ENCODE peak calls at places on chromosome 11, in six cellular contexts. O is mesenchymal stem cell, K is H9, J is H1, P is IMR-90, Z is trophoblast cell. A is an unnamed sample.

GRCh38 chr11:99376463-99376862 is 355.7 kb downstream of the CNTN5 start:
- DNase-seq in J (no peak), O (no peak), K (no peak), P (no peak), Z (no peak), A (no peak)

GRCh38 chr11:6273188-6273587 is 13.6 kb downstream of the CCKBR start:
- DNase-seq in K (no peak), O (no peak), J (no peak), P (no peak), Z (no peak), A (no peak)

GRCh38 chr11:19970944-19971343 is 189.3 kb downstream of the DBX1 start:
- DNase-seq in K (no peak), J (no peak), O (no peak), Z (no peak), P (no peak), A (no peak)

GRCh38 chr11:67406969-67407699 is 3.3 kb downstream of the TBC1D10C start:
- DNase-seq in P (no peak), J (no peak), O (no peak), Z (no peak), K (no peak), A (no peak)

GRCh38 chr11:100942016-100942415 is 187.6 kb downstream of the PGR start:
- DNase-seq in K (no peak), P (peak; percentile 45), O (peak; percentile 18), J (no peak), Z (no peak), A (no peak)

GRCh38 chr11:122869622-122870021 is 12.9 kb upstream of the JHY start:
- DNase-seq in O (no peak), J (no peak), Z (peak; percentile 37), K (no peak), P (no peak), A (no peak)

GRCh38 chr11:71065794-71066193 is 186.6 kb downstream of the SHANK2 start:
- DNase-seq in J (no peak), P (no peak), K (no peak), Z (no peak), O (no peak), A (no peak)

GRCh38 chr11:11421509-11421908 is 68.5 kb upstream of the CSNK2A3 start:
- DNase-seq in K (no peak), J (no peak), O (no peak), P (no peak), Z (no peak), A (no peak)

GRCh38 chr11:120959189-120959588 is 64.7 kb upstream of the TBCEL start:
- DNase-seq in J (no peak), O (no peak), K (no peak), Z (no peak), P (no peak), A (no peak)

GRCh38 chr11:70076461-70076931 is 1.6 kb upstream of the ANO1 start:
- DNase-seq in J (no peak), K (no peak), Z (no peak), P (no peak), O (peak; percentile 58), A (no peak)

GRCh38 chr11:94544582-94544831 is 786 bp downstream of the FUT4 start:
- DNase-seq in P (no peak), J (no peak), O (no peak), Z (no peak), K (no peak), A (no peak)

GRCh38 chr11:844693-845644 is 2.3 kb downstream of the TSPAN4 start:
- DNase-seq in P (peak; percentile 87), Z (no peak), O (peak; percentile 87), J (peak; percentile 89), K (peak; percentile 94), A (no peak)

GRCh38 chr11:67409781-67410368 is 5.6 kb upstream of the CARNS1 start:
- DNase-seq in O (no peak), K (peak; percentile 93), P (no peak), J (peak; percentile 80), Z (no peak), A (no peak)

GRCh38 chr11:85431319-85431718 is 195.8 kb downstream of the DLG2 start:
- DNase-seq in Z (no peak), K (no peak), J (no peak), O (no peak), P (no peak), A (no peak)

GRCh38 chr11:10050561-10050960 is 243.5 kb downstream of the SBF2 start:
- DNase-seq in Z (no peak), P (peak; percentile 59), K (no peak), O (peak; percentile 21), J (no peak), A (no peak)

GRCh38 chr11:70270877-70271634 is 566 bp downstream of the PPFIA1 start:
- DNase-seq in O (peak; percentile 70), J (peak; percentile 68), K (peak; percentile 53), Z (peak; percentile 12), P (peak; percentile 65), A (peak; percentile 51)

GRCh38 chr11:69874984-69875673 is 55.9 kb upstream of the FGF3 start:
- DNase-seq in K (peak; percentile 25), P (no peak), Z (no peak), J (peak; percentile 41), O (no peak), A (no peak)

GRCh38 chr11:17766590-17766989 is 32.0 kb downstream of the KCNC1 start:
- DNase-seq in P (no peak), K (peak; percentile 66), J (no peak), Z (no peak), O (no peak), A (no peak)

GRCh38 chr11:72239849-72240460 is 4.0 kb downstream of the PHOX2A start:
- DNase-seq in K (peak; percentile 43), Z (no peak), O (no peak), P (no peak), J (peak; percentile 73), A (no peak)

GRCh38 chr11:59135648-59136461 is 6.8 kb upstream of the FAM111A start:
- DNase-seq in K (peak; percentile 86), O (peak; percentile 74), J (peak; percentile 99), P (peak; percentile 66), Z (peak; percentile 59), A (peak; percentile 60)

GRCh38 chr11:124672531-124673215 is 866 bp downstream of the SIAE start:
- DNase-seq in J (no peak), P (no peak), O (no peak), K (no peak), Z (no peak), A (no peak)

GRCh38 chr11:124233376-124233775 is 7.5 kb upstream of the OR8G1 start:
- DNase-seq in Z (no peak), O (no peak), K (no peak), P (no peak), J (no peak), A (no peak)

GRCh38 chr11:1480555-1481482 is 5.8 kb downstream of the MOB2 start:
- DNase-seq in K (no peak), P (no peak), O (no peak), Z (no peak), J (no peak), A (no peak)

GRCh38 chr11:34158661-34159060 is 53.2 kb downstream of the NAT10 start:
- DNase-seq in J (no peak), Z (no peak), K (no peak), P (no peak), O (no peak), A (no peak)

GRCh38 chr11:124811423-124812125 is 11.4 kb upstream of the MSANTD2 start:
- DNase-seq in K (no peak), J (no peak), P (no peak), Z (peak; percentile 92), O (no peak), A (no peak)

GRCh38 chr11:114977596-114977995 is 299.3 kb downstream of the NXPE2 start:
- DNase-seq in J (no peak), Z (no peak), O (no peak), K (no peak), P (no peak), A (no peak)

GRCh38 chr11:83033972-83034672 is 37.6 kb downstream of the RAB30 start:
- DNase-seq in P (peak; percentile 71), O (peak; percentile 43), J (no peak), K (no peak), Z (no peak), A (no peak)

GRCh38 chr11:13341028-13341427 is 63.4 kb downstream of the BMAL1 start:
- DNase-seq in O (no peak), K (no peak), Z (no peak), J (no peak), P (no peak), A (no peak)
- H4K91ac ChIP-seq in O (peak overlapping the region; percentile 15), K (no peak overlapping the region), Z (peak overlapping the region; percentile 30), J (no peak overlapping the region), P (peak overlapping the region; percentile 67), A (no peak overlapping the region)

DNA sequence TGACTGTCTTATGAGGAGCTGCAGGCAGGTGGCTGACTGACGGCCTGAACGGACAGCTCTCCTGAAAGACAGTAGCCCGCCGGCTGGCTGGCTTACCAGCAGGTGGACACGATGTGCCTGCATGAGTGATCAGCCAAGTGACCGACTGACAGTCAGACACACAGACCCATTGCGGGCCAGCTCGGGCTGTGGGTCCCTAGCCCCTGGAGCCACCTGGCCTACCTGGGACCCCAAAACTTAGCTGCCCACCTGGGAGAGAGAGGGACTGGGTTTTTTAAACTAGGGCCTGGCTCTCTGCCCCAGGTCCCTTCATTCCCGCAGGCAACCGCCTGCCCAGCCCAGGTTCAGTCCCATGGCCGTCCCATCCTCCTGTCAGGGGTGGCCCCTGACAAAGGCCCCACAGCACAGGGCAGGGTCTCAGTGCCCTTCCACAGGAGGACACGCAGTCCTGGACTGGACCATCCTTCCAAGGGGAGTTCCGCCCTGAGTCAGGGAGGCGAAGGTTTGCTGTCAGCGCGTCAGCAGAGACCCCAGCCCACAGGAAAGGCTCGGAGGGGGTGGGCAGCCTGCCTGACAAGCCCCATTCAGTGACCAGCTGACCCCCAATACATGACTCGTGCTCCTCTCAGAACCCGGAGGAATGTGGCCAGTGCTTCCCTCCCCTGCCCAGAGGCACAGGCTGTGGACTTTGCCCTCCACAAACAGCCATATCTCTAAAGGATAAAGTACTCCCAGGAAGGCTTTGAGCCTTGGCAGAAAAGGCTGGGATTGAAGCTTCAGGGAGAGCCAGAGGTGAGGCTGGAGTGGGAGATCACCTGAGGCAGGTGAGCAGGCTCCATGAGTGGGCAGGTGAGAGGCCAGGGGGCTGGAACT is 8.4 kb downstream of the SLCO2B1 start:
- DNase-seq in K (peak; percentile 58), O (no peak), J (no peak), P (no peak), Z (peak; percentile 71), A (no peak)
- H3K9me3 ChIP-seq in K (peaks cover 5% of the 10 kb centered on the region), O (peaks cover 22% of the 10 kb centered on the region), J (no peaks in the 10 kb centered on the region), P (peaks cover 2% of the 10 kb centered on the region), Z (peaks cover 2% of the 10 kb centered on the region), A (peaks cover 12% of the 10 kb centered on the region)

GRCh38 chr11:2548596-2548995 is 103.8 kb downstream of the KCNQ1 start:
- DNase-seq in K (no peak), P (no peak), O (no peak), J (no peak), Z (no peak), A (no peak)

GRCh38 chr11:2547806-2548205 is 103.0 kb downstream of the KCNQ1 start:
- DNase-seq in Z (no peak), K (no peak), J (no peak), P (no peak), O (no peak), A (no peak)

GRCh38 chr11:2549876-2550605 is 105.2 kb downstream of the KCNQ1 start:
- DNase-seq in Z (no peak), K (no peak), P (no peak), O (no peak), J (no peak), A (no peak)

GRCh38 chr11:2549491-2549875 is 104.7 kb downstream of the KCNQ1 start:
- DNase-seq in Z (no peak), J (no peak), O (no peak), P (no peak), K (no peak), A (no peak)

GRCh38 chr11:2549080-2549479 is 104.3 kb downstream of the KCNQ1 start:
- DNase-seq in K (no peak), O (no peak), P (no peak), J (no peak), Z (no peak), A (no peak)
- H3K4me1 ChIP-seq in K (no peaks in the 10 kb centered on the region), O (peaks cover 2% of the 10 kb centered on the region), P (no peaks in the 10 kb centered on the region), J (no peaks in the 10 kb centered on the region), Z (no peaks in the 10 kb centered on the region), A (no peaks in the 10 kb centered on the region)

GRCh38 chr11:129211397-129211796 is 19.3 kb upstream of the ARHGAP32 start:
- DNase-seq in P (no peak), J (no peak), K (no peak), O (no peak), Z (no peak), A (no peak)
- H4K91ac ChIP-seq in P (no peak overlapping the region), J (no peak overlapping the region), K (no peak overlapping the region), O (no peak overlapping the region), Z (no peak overlapping the region), A (no peak overlapping the region)